ENCODE peak calls at places on chromosomes 3 and 15, in four cellular contexts. Y is left ventricle myocardium inferior, M is cerebellar cortex, D is OCI-LY7. N is an unnamed sample.

GRCh38 chr3:126261037-126261436 is 80.7 kb upstream of the ALDH1L1 start:
- DNase-seq in Y (peak), M (peak), D (peak), N (no peak)

GRCh38 chr3:15204005-15204404 is 2.0 kb upstream of the CAPN7 start:
- DNase-seq in Y (no peak), M (no peak), D (no peak), N (no peak)

GRCh38 chr15:26280281-26280680 is 417.2 kb upstream of the ATP10A start:
- DNase-seq in Y (no peak), M (no peak), D (no peak), N (no peak)

GRCh38 chr3:132550579-132551305 is 46.3 kb upstream of the ACKR4 start:
- DNase-seq in Y (no peak), M (no peak), D (no peak), N (no peak)

GRCh38 chr3:37190667-37191066 is 16.3 kb upstream of the LRRFIP2 start:
- DNase-seq in Y (no peak), M (no peak), D (no peak), N (no peak)

GRCh38 chr15:100721758-100722550 is 119.6 kb downstream of the ASB7 start:
- DNase-seq in Y (peak), M (no peak), D (no peak), N (no peak)

GRCh38 chr15:32873292-32874114 is 155.7 kb downstream of the GREM1 start:
- DNase-seq in Y (no peak), M (no peak), D (no peak), N (no peak)

GRCh38 chr15:98452238-98452637 is 196.1 kb upstream of the IGF1R start:
- DNase-seq in Y (no peak), M (no peak), D (no peak), N (no peak)

GRCh38 chr3:58946875-58947274 is 103.0 kb downstream of the CFAP20DC start:
- DNase-seq in Y (no peak), M (no peak), D (no peak), N (no peak)

GRCh38 chr3:10557783-10558373 is 52.5 kb upstream of the ATP2B2 start:
- DNase-seq in Y (no peak), M (peak), D (no peak), N (peak)

GRCh38 chr3:176971613-176972174 is 225.6 kb downstream of the TBL1XR1 start:
- DNase-seq in Y (no peak), M (no peak), D (no peak), N (peak)

GRCh38 chr3:134628884-134629283 is 21.9 kb downstream of the KY start:
- DNase-seq in Y (no peak), M (no peak), D (no peak), N (no peak)